ENCODE peak calls at places on chromosomes 11 and 22, in six cellular contexts. One of them, this sample, is unnamed.
A peak's percentile ranks its signal among the peaks of the same experiment; 100 is the strongest.

GRCh38 chr11:94968334-94968958 is 4.9 kb downstream of the CWC15 start:
- DNase-seq in fibroblast of pulmonary artery: peak; percentile 67
- DNase-seq in suprapubic skin: no peak
- DNase-seq in left ventricle myocardium inferior: no peak
- DNase-seq in aorta: no peak
- DNase-seq in foreskin fibroblast: peak; percentile 61
- DNase-seq in this sample: peak; percentile 78

GRCh38 chr22:27913162-27913741 is 5.8 kb downstream of the PITPNB start:
- DNase-seq in fibroblast of pulmonary artery: peak; percentile 45
- DNase-seq in left ventricle myocardium inferior: no peak
- DNase-seq in suprapubic skin: no peak
- DNase-seq in aorta: no peak
- DNase-seq in foreskin fibroblast: no peak
- DNase-seq in this sample: no peak

GRCh38 chr22:40469181-40469580 is 98.8 kb downstream of the SGSM3 start:
- DNase-seq in aorta: no peak
- DNase-seq in suprapubic skin: no peak
- DNase-seq in foreskin fibroblast: no peak
- DNase-seq in left ventricle myocardium inferior: no peak
- DNase-seq in fibroblast of pulmonary artery: no peak
- DNase-seq in this sample: no peak

GRCh38 chr11:559020-559620 is 1.4 kb downstream of the LMNTD2 start:
- DNase-seq in suprapubic skin: no peak
- DNase-seq in aorta: no peak
- DNase-seq in foreskin fibroblast: no peak
- DNase-seq in fibroblast of pulmonary artery: no peak
- DNase-seq in left ventricle myocardium inferior: no peak
- DNase-seq in this sample: no peak

GRCh38 chr11:27008811-27009535 is 15.1 kb downstream of the FIBIN start:
- DNase-seq in left ventricle myocardium inferior: no peak
- DNase-seq in aorta: no peak
- DNase-seq in fibroblast of pulmonary artery: no peak
- DNase-seq in foreskin fibroblast: peak; percentile 29
- DNase-seq in suprapubic skin: no peak
- DNase-seq in this sample: peak; percentile 33

GRCh38 chr11:87352759-87353707 is 315.3 kb downstream of the TMEM135 start:
- DNase-seq in foreskin fibroblast: peak; percentile 91
- DNase-seq in aorta: peak; percentile 92
- DNase-seq in fibroblast of pulmonary artery: peak; percentile 79
- DNase-seq in left ventricle myocardium inferior: peak; percentile 84
- DNase-seq in suprapubic skin: peak; percentile 93
- DNase-seq in this sample: peak; percentile 78

GRCh38 chr11:34236572-34236971 is 121.2 kb downstream of the ABTB2 start:
- DNase-seq in suprapubic skin: no peak
- DNase-seq in aorta: no peak
- DNase-seq in left ventricle myocardium inferior: no peak
- DNase-seq in foreskin fibroblast: no peak
- DNase-seq in fibroblast of pulmonary artery: no peak
- DNase-seq in this sample: no peak

GRCh38 chr11:110838808-110839207 is 126.6 kb upstream of the ARHGAP20 start:
- DNase-seq in aorta: no peak
- DNase-seq in fibroblast of pulmonary artery: no peak
- DNase-seq in left ventricle myocardium inferior: no peak
- DNase-seq in suprapubic skin: no peak
- DNase-seq in foreskin fibroblast: no peak
- DNase-seq in this sample: no peak

GRCh38 chr22:31652911-31653684 is 8.9 kb downstream of the PISD start:
- DNase-seq in suprapubic skin: no peak
- DNase-seq in left ventricle myocardium inferior: no peak
- DNase-seq in foreskin fibroblast: no peak
- DNase-seq in aorta: no peak
- DNase-seq in fibroblast of pulmonary artery: no peak
- DNase-seq in this sample: no peak

GRCh38 chr11:71170619-71171018 is 81.8 kb downstream of the SHANK2 start:
- DNase-seq in suprapubic skin: no peak
- DNase-seq in fibroblast of pulmonary artery: no peak
- DNase-seq in aorta: no peak
- DNase-seq in foreskin fibroblast: no peak
- DNase-seq in left ventricle myocardium inferior: no peak
- DNase-seq in this sample: no peak

GRCh38 chr11:32088117-32088941 is 2.5 kb upstream of the RCN1 start:
- DNase-seq in foreskin fibroblast: peak; percentile 90
- DNase-seq in aorta: peak; percentile 88
- DNase-seq in fibroblast of pulmonary artery: peak; percentile 96
- DNase-seq in suprapubic skin: no peak
- DNase-seq in left ventricle myocardium inferior: peak; percentile 40
- DNase-seq in this sample: peak; percentile 89

GRCh38 chr22:16965560-16965959 is 42.5 kb downstream of the GAB4 start:
- DNase-seq in left ventricle myocardium inferior: no peak
- DNase-seq in aorta: peak; percentile 17
- DNase-seq in fibroblast of pulmonary artery: no peak
- DNase-seq in suprapubic skin: no peak
- DNase-seq in foreskin fibroblast: no peak
- DNase-seq in this sample: no peak

GRCh38 chr11:73167555-73167954 is 25.4 kb upstream of the FCHSD2 start:
- DNase-seq in foreskin fibroblast: no peak
- DNase-seq in aorta: no peak
- DNase-seq in suprapubic skin: no peak
- DNase-seq in left ventricle myocardium inferior: no peak
- DNase-seq in fibroblast of pulmonary artery: no peak
- DNase-seq in this sample: no peak

GRCh38 chr11:90594658-90595057 is 371.8 kb upstream of the CHORDC1 start:
- DNase-seq in suprapubic skin: no peak
- DNase-seq in left ventricle myocardium inferior: no peak
- DNase-seq in fibroblast of pulmonary artery: no peak
- DNase-seq in aorta: no peak
- DNase-seq in foreskin fibroblast: no peak
- DNase-seq in this sample: no peak

GRCh38 chr11:47269002-47269828 is 718 bp upstream of the MADD start:
- DNase-seq in fibroblast of pulmonary artery: peak; percentile 87
- DNase-seq in left ventricle myocardium inferior: peak; percentile 92
- DNase-seq in aorta: peak; percentile 93
- DNase-seq in foreskin fibroblast: peak; percentile 95
- DNase-seq in suprapubic skin: peak; percentile 93
- DNase-seq in this sample: peak; percentile 89

GRCh38 chr22:19664406-19664805 is 49.9 kb upstream of the SEPTIN5 start:
- DNase-seq in fibroblast of pulmonary artery: no peak
- DNase-seq in suprapubic skin: no peak
- DNase-seq in left ventricle myocardium inferior: no peak
- DNase-seq in aorta: no peak
- DNase-seq in foreskin fibroblast: no peak
- DNase-seq in this sample: no peak

GRCh38 chr11:129292092-129292491 is 83.6 kb upstream of the BARX2 start:
- DNase-seq in fibroblast of pulmonary artery: no peak
- DNase-seq in suprapubic skin: no peak
- DNase-seq in foreskin fibroblast: no peak
- DNase-seq in aorta: no peak
- DNase-seq in left ventricle myocardium inferior: no peak
- DNase-seq in this sample: no peak

GRCh38 chr22:46985507-46985882 is 223.0 kb downstream of the TBC1D22A start:
- DNase-seq in left ventricle myocardium inferior: no peak
- DNase-seq in foreskin fibroblast: no peak
- DNase-seq in fibroblast of pulmonary artery: peak; percentile 16
- DNase-seq in suprapubic skin: no peak
- DNase-seq in aorta: no peak
- DNase-seq in this sample: no peak

GRCh38 chr11:107397357-107397756 is 60.3 kb downstream of the CWF19L2 start:
- DNase-seq in fibroblast of pulmonary artery: no peak
- DNase-seq in suprapubic skin: no peak
- DNase-seq in left ventricle myocardium inferior: no peak
- DNase-seq in foreskin fibroblast: no peak
- DNase-seq in aorta: no peak
- DNase-seq in this sample: no peak

GRCh38 chr11:123330948-123331347 is 99.1 kb upstream of the GRAMD1B start:
- DNase-seq in foreskin fibroblast: no peak
- DNase-seq in left ventricle myocardium inferior: no peak
- DNase-seq in suprapubic skin: no peak
- DNase-seq in fibroblast of pulmonary artery: no peak
- DNase-seq in aorta: no peak
- DNase-seq in this sample: no peak

GRCh38 chr11:69297926-69298777 is 4.2 kb downstream of the MYEOV start:
- DNase-seq in fibroblast of pulmonary artery: peak; percentile 73
- DNase-seq in aorta: peak; percentile 94
- DNase-seq in foreskin fibroblast: peak; percentile 96
- DNase-seq in suprapubic skin: peak; percentile 86
- DNase-seq in left ventricle myocardium inferior: peak; percentile 82
- DNase-seq in this sample: peak; percentile 83

GRCh38 chr11:126518996-126519351 is 163.5 kb downstream of the ST3GAL4 start:
- DNase-seq in suprapubic skin: no peak
- DNase-seq in foreskin fibroblast: no peak
- DNase-seq in aorta: no peak
- DNase-seq in fibroblast of pulmonary artery: no peak
- DNase-seq in left ventricle myocardium inferior: no peak
- DNase-seq in this sample: no peak

GRCh38 chr22:26756675-26757293 is 99.4 kb downstream of the MIAT start:
- DNase-seq in suprapubic skin: no peak
- DNase-seq in left ventricle myocardium inferior: peak; percentile 55
- DNase-seq in aorta: peak; percentile 69
- DNase-seq in foreskin fibroblast: peak; percentile 65
- DNase-seq in fibroblast of pulmonary artery: peak; percentile 46
- DNase-seq in this sample: peak; percentile 58

GRCh38 chr11:776459-777287 is 614 bp downstream of the GATD1 start:
- DNase-seq in aorta: peak; percentile 58
- DNase-seq in left ventricle myocardium inferior: no peak
- DNase-seq in foreskin fibroblast: peak; percentile 55
- DNase-seq in fibroblast of pulmonary artery: no peak
- DNase-seq in suprapubic skin: no peak
- DNase-seq in this sample: no peak

GRCh38 chr22:20440637-20441591 is 3.3 kb upstream of the SCARF2 start:
- DNase-seq in fibroblast of pulmonary artery: no peak
- DNase-seq in foreskin fibroblast: no peak
- DNase-seq in left ventricle myocardium inferior: no peak
- DNase-seq in suprapubic skin: no peak
- DNase-seq in aorta: peak; percentile 32
- DNase-seq in this sample: no peak

GRCh38 chr22:17897411-17897810 is 123.1 kb upstream of the BID start:
- DNase-seq in left ventricle myocardium inferior: no peak
- DNase-seq in suprapubic skin: no peak
- DNase-seq in aorta: no peak
- DNase-seq in foreskin fibroblast: no peak
- DNase-seq in fibroblast of pulmonary artery: no peak
- DNase-seq in this sample: no peak

GRCh38 chr22:50678651-50679521 is 6.3 kb downstream of the SHANK3 start:
- DNase-seq in fibroblast of pulmonary artery: no peak
- DNase-seq in suprapubic skin: peak; percentile 76
- DNase-seq in left ventricle myocardium inferior: no peak
- DNase-seq in aorta: no peak
- DNase-seq in foreskin fibroblast: no peak
- DNase-seq in this sample: no peak

GRCh38 chr11:93936416-93936815 is 84.7 kb upstream of the HEPHL1 start:
- DNase-seq in left ventricle myocardium inferior: no peak
- DNase-seq in foreskin fibroblast: peak; percentile 10
- DNase-seq in fibroblast of pulmonary artery: no peak
- DNase-seq in suprapubic skin: no peak
- DNase-seq in aorta: no peak
- DNase-seq in this sample: no peak

GRCh38 chr11:447923-448731 is 2.0 kb upstream of the PTDSS2 start:
- DNase-seq in foreskin fibroblast: peak; percentile 96
- DNase-seq in left ventricle myocardium inferior: peak; percentile 95
- DNase-seq in suprapubic skin: peak; percentile 98
- DNase-seq in aorta: peak; percentile 96
- DNase-seq in fibroblast of pulmonary artery: peak; percentile 91
- DNase-seq in this sample: peak; percentile 85

GRCh38 chr22:39240841-39241631 is 3.7 kb downstream of the PDGFB start:
- DNase-seq in fibroblast of pulmonary artery: no peak
- DNase-seq in foreskin fibroblast: no peak
- DNase-seq in left ventricle myocardium inferior: peak; percentile 59
- DNase-seq in suprapubic skin: no peak
- DNase-seq in aorta: peak; percentile 83
- DNase-seq in this sample: peak; percentile 15
- H3K4me3 ChIP-seq in fibroblast of pulmonary artery: no peak overlapping the region
- H3K4me3 ChIP-seq in foreskin fibroblast: no peak overlapping the region
- H3K4me3 ChIP-seq in left ventricle myocardium inferior: peak overlapping the region; percentile 82
- H3K4me3 ChIP-seq in suprapubic skin: peak overlapping the region; percentile 81
- H3K4me3 ChIP-seq in aorta: no peak overlapping the region
- H3K4me3 ChIP-seq in this sample: no peak overlapping the region

GRCh38 chr11:8267831-8268529 is 4.3 kb upstream of the LMO1 start:
- DNase-seq in aorta: no peak
- DNase-seq in left ventricle myocardium inferior: no peak
- DNase-seq in suprapubic skin: peak; percentile 80
- DNase-seq in foreskin fibroblast: peak; percentile 25
- DNase-seq in fibroblast of pulmonary artery: no peak
- DNase-seq in this sample: no peak
- H3K4me3 ChIP-seq in aorta: peak overlapping the region; percentile 55
- H3K4me3 ChIP-seq in left ventricle myocardium inferior: peak overlapping the region; percentile 67
- H3K4me3 ChIP-seq in suprapubic skin: peak overlapping the region; percentile 71
- H3K4me3 ChIP-seq in foreskin fibroblast: no peak overlapping the region
- H3K4me3 ChIP-seq in fibroblast of pulmonary artery: no peak overlapping the region
- H3K4me3 ChIP-seq in this sample: no peak overlapping the region

DNA sequence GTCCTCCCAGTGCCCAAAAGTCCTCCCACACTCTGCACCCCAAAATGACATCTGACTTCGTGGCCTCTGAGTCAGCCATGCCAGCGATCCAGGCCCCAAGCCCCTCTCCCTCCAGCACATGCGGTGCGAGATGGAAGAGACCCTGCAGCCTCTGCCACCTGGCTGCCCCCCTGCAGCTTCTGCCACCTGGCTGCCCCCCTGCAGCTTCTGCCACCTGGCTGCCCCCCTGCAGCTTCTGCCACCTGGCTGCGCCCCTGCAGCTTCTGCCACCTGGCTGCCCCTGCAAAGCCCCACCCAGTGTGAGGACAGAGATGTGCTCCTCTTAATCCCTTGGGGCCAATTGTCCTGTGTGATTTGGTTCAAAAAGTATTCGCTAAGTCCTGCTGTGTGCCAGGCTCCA is 68.0 kb downstream of the WNT7B start:
- DNase-seq in aorta: no peak
- DNase-seq in left ventricle myocardium inferior: no peak
- DNase-seq in foreskin fibroblast: no peak
- DNase-seq in suprapubic skin: no peak
- DNase-seq in fibroblast of pulmonary artery: no peak
- DNase-seq in this sample: no peak
- H3K4me3 ChIP-seq in aorta: no peak overlapping the region
- H3K4me3 ChIP-seq in left ventricle myocardium inferior: no peak overlapping the region
- H3K4me3 ChIP-seq in foreskin fibroblast: no peak overlapping the region
- H3K4me3 ChIP-seq in suprapubic skin: no peak overlapping the region
- H3K4me3 ChIP-seq in fibroblast of pulmonary artery: no peak overlapping the region
- H3K4me3 ChIP-seq in this sample: no peak overlapping the region

GRCh38 chr22:34842630-34843029 is 223.3 kb upstream of the ISX start:
- DNase-seq in fibroblast of pulmonary artery: no peak
- DNase-seq in left ventricle myocardium inferior: no peak
- DNase-seq in suprapubic skin: no peak
- DNase-seq in foreskin fibroblast: no peak
- DNase-seq in aorta: no peak
- DNase-seq in this sample: no peak

GRCh38 chr22:34847072-34847471 is 218.9 kb upstream of the ISX start:
- DNase-seq in aorta: no peak
- DNase-seq in fibroblast of pulmonary artery: no peak
- DNase-seq in left ventricle myocardium inferior: no peak
- DNase-seq in foreskin fibroblast: no peak
- DNase-seq in suprapubic skin: no peak
- DNase-seq in this sample: peak; percentile 58

GRCh38 chr22:34845391-34845790 is 220.6 kb upstream of the ISX start:
- DNase-seq in foreskin fibroblast: no peak
- DNase-seq in left ventricle myocardium inferior: no peak
- DNase-seq in suprapubic skin: no peak
- DNase-seq in aorta: no peak
- DNase-seq in fibroblast of pulmonary artery: no peak
- DNase-seq in this sample: no peak

GRCh38 chr22:34841321-34841901 is 224.5 kb upstream of the ISX start:
- DNase-seq in foreskin fibroblast: no peak
- DNase-seq in suprapubic skin: no peak
- DNase-seq in fibroblast of pulmonary artery: no peak
- DNase-seq in left ventricle myocardium inferior: no peak
- DNase-seq in aorta: no peak
- DNase-seq in this sample: peak; percentile 35

GRCh38 chr22:34841911-34842310 is 224.0 kb upstream of the ISX start:
- DNase-seq in left ventricle myocardium inferior: no peak
- DNase-seq in fibroblast of pulmonary artery: no peak
- DNase-seq in foreskin fibroblast: no peak
- DNase-seq in suprapubic skin: no peak
- DNase-seq in aorta: no peak
- DNase-seq in this sample: peak; percentile 31
- H3K4me3 ChIP-seq in left ventricle myocardium inferior: no peak overlapping the region
- H3K4me3 ChIP-seq in fibroblast of pulmonary artery: no peak overlapping the region
- H3K4me3 ChIP-seq in foreskin fibroblast: no peak overlapping the region
- H3K4me3 ChIP-seq in suprapubic skin: no peak overlapping the region
- H3K4me3 ChIP-seq in aorta: no peak overlapping the region
- H3K4me3 ChIP-seq in this sample: no peak overlapping the region

This sample was measured in AG10803.